ENCODE peak calls at places on chromosomes 4 and X, in five cellular contexts. One of them, this sample, is unnamed.

GRCh38 chr4:6441202-6441582 is 31.2 kb downstream of the PPP2R2C start:
- DNase-seq in upper lobe of right lung: peak; percentile 36
- DNase-seq in cardiac muscle cell: no peak
- DNase-seq in HepG2: no peak
- DNase-seq in HCT116: no peak
- DNase-seq in this sample: no peak

GRCh38 chrX:153477458-153477857 is 7.1 kb upstream of the HAUS7 start:
- DNase-seq in HepG2: no peak
- DNase-seq in upper lobe of right lung: no peak
- DNase-seq in HCT116: no peak
- DNase-seq in cardiac muscle cell: no peak
- DNase-seq in this sample: no peak

GRCh38 chr4:76882630-76883029 is 15.3 kb downstream of the SOWAHB start:
- DNase-seq in cardiac muscle cell: no peak
- DNase-seq in upper lobe of right lung: no peak
- DNase-seq in HepG2: no peak
- DNase-seq in HCT116: no peak
- DNase-seq in this sample: no peak

GRCh38 chr4:169282429-169283113 is 11.8 kb upstream of the SH3RF1 start:
- DNase-seq in HepG2: no peak
- DNase-seq in HCT116: no peak
- DNase-seq in upper lobe of right lung: no peak
- DNase-seq in cardiac muscle cell: no peak
- DNase-seq in this sample: no peak

GRCh38 chr4:4502694-4503311 is 39.0 kb downstream of the STX18 start:
- DNase-seq in upper lobe of right lung: no peak
- DNase-seq in cardiac muscle cell: peak; percentile 66
- DNase-seq in HCT116: no peak
- DNase-seq in HepG2: no peak
- DNase-seq in this sample: no peak

GRCh38 chr4:7864685-7865084 is 75.0 kb downstream of the AFAP1 start:
- DNase-seq in upper lobe of right lung: no peak
- DNase-seq in HepG2: no peak
- DNase-seq in cardiac muscle cell: no peak
- DNase-seq in HCT116: no peak
- DNase-seq in this sample: no peak

GRCh38 chr4:127055349-127055748 is 577.4 kb upstream of the INTU start:
- DNase-seq in cardiac muscle cell: peak; percentile 71
- DNase-seq in upper lobe of right lung: no peak
- DNase-seq in HCT116: no peak
- DNase-seq in HepG2: no peak
- DNase-seq in this sample: no peak

GRCh38 chr4:85932371-85933305 is 427.2 kb downstream of the MAPK10 start:
- DNase-seq in HepG2: no peak
- DNase-seq in upper lobe of right lung: no peak
- DNase-seq in cardiac muscle cell: peak; percentile 37
- DNase-seq in HCT116: no peak
- DNase-seq in this sample: no peak

GRCh38 chr4:58192217-58192616 is 1082.0 kb upstream of the IGFBP7 start:
- DNase-seq in upper lobe of right lung: no peak
- DNase-seq in HepG2: no peak
- DNase-seq in cardiac muscle cell: no peak
- DNase-seq in HCT116: no peak
- DNase-seq in this sample: no peak

GRCh38 chr4:89434364-89434988 is 126.9 kb upstream of the GPRIN3 start:
- DNase-seq in upper lobe of right lung: no peak
- DNase-seq in HCT116: peak; percentile 18
- DNase-seq in cardiac muscle cell: peak; percentile 65
- DNase-seq in HepG2: no peak
- DNase-seq in this sample: peak; percentile 34

GRCh38 chrX:151402719-151403390 is 5.8 kb downstream of the VMA21 start:
- DNase-seq in HCT116: no peak
- DNase-seq in cardiac muscle cell: no peak
- DNase-seq in upper lobe of right lung: peak; percentile 60
- DNase-seq in HepG2: no peak
- DNase-seq in this sample: no peak

GRCh38 chr4:109425405-109425804 is 8.2 kb upstream of the SEC24B start:
- DNase-seq in cardiac muscle cell: no peak
- DNase-seq in HepG2: no peak
- DNase-seq in upper lobe of right lung: no peak
- DNase-seq in HCT116: no peak
- DNase-seq in this sample: no peak

GRCh38 chr4:109418588-109418987 is 15.0 kb upstream of the SEC24B start:
- DNase-seq in upper lobe of right lung: no peak
- DNase-seq in cardiac muscle cell: no peak
- DNase-seq in HepG2: no peak
- DNase-seq in HCT116: no peak
- DNase-seq in this sample: no peak

GRCh38 chr4:109429545-109429944 is 4.1 kb upstream of the SEC24B start:
- DNase-seq in HCT116: no peak
- DNase-seq in HepG2: no peak
- DNase-seq in cardiac muscle cell: peak; percentile 57
- DNase-seq in upper lobe of right lung: no peak
- DNase-seq in this sample: no peak

GRCh38 chr4:109419679-109420078 is 13.9 kb upstream of the SEC24B start:
- DNase-seq in upper lobe of right lung: no peak
- DNase-seq in cardiac muscle cell: peak; percentile 75
- DNase-seq in HepG2: no peak
- DNase-seq in HCT116: no peak
- DNase-seq in this sample: no peak

DNA sequence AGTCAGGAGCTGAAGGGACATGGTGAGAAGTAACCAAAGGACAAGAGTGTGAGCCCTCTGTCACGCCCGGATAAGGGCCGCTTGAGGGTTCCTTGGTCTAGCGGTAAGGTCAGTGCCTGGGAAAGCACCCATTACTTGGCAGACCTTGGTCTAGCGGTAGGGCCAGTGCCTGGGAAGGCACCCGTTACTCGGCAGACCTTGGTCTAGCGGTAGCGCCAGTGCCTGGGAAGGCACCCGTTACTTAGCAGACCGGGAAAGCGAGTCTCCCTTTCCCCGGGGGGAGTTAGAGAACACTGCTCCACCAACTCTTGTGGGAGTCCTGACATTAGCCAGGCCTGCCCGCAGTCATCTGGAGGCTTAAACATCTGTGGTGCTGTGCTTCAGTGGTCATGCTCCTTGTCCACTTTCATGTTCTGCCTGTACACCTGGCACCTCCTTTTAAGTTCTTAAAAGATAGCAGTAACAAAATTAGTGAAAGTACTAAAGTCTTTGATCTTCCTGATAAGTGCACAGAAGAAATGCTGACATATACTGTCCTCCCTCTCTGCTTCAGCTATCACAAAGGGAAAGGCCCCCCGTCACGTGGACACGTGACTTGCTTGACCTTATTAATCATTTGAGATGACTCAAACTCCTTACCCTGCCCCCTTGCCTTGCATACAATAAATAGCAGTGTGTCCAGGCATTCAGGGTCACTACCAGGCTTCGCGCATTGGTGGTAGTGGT is 9.4 kb upstream of the SEC24B start:
- DNase-seq in HCT116: no peak
- DNase-seq in cardiac muscle cell: no peak
- DNase-seq in HepG2: no peak
- DNase-seq in upper lobe of right lung: no peak
- DNase-seq in this sample: no peak
- H3K27ac ChIP-seq in HCT116: no peak overlapping the region
- H3K27ac ChIP-seq in cardiac muscle cell: no peak overlapping the region
- H3K27ac ChIP-seq in HepG2: no peak overlapping the region
- H3K27ac ChIP-seq in upper lobe of right lung: no peak overlapping the region
- H3K27ac ChIP-seq in this sample: no peak overlapping the region

GRCh38 chr4:186687263-186687662 is 36.4 kb downstream of the FAT1 start:
- DNase-seq in HepG2: no peak
- DNase-seq in cardiac muscle cell: no peak
- DNase-seq in upper lobe of right lung: no peak
- DNase-seq in HCT116: no peak
- DNase-seq in this sample: no peak
- H3K36me3 ChIP-seq in HepG2: peaks cover 3% of the 10 kb centered on the region
- H3K36me3 ChIP-seq in cardiac muscle cell: no peaks in the 10 kb centered on the region
- H3K36me3 ChIP-seq in upper lobe of right lung: no peaks in the 10 kb centered on the region
- H3K36me3 ChIP-seq in HCT116: peaks cover 10% of the 10 kb centered on the region
- H3K36me3 ChIP-seq in this sample: no peaks in the 10 kb centered on the region

GRCh38 chrX:148695362-148695761 is 194.9 kb downstream of the AFF2 start:
- DNase-seq in cardiac muscle cell: no peak
- DNase-seq in HCT116: no peak
- DNase-seq in HepG2: no peak
- DNase-seq in upper lobe of right lung: no peak
- DNase-seq in this sample: no peak

GRCh38 chrX:148698221-148698620 is 197.8 kb downstream of the AFF2 start:
- DNase-seq in HepG2: no peak
- DNase-seq in cardiac muscle cell: no peak
- DNase-seq in HCT116: no peak
- DNase-seq in upper lobe of right lung: no peak
- DNase-seq in this sample: no peak

GRCh38 chrX:148700021-148700420 is 199.6 kb downstream of the AFF2 start:
- DNase-seq in cardiac muscle cell: no peak
- DNase-seq in HCT116: no peak
- DNase-seq in upper lobe of right lung: no peak
- DNase-seq in HepG2: no peak
- DNase-seq in this sample: no peak
- H3K27ac ChIP-seq in cardiac muscle cell: no peak overlapping the region
- H3K27ac ChIP-seq in HCT116: no peak overlapping the region
- H3K27ac ChIP-seq in upper lobe of right lung: no peak overlapping the region
- H3K27ac ChIP-seq in HepG2: no peak overlapping the region
- H3K27ac ChIP-seq in this sample: no peak overlapping the region

GRCh38 chr4:87118421-87118820 is 102.0 kb downstream of the KLHL8 start:
- DNase-seq in HCT116: no peak
- DNase-seq in cardiac muscle cell: no peak
- DNase-seq in HepG2: no peak
- DNase-seq in upper lobe of right lung: no peak
- DNase-seq in this sample: no peak

GRCh38 chr4:87118826-87119225 is 101.6 kb downstream of the KLHL8 start:
- DNase-seq in upper lobe of right lung: no peak
- DNase-seq in cardiac muscle cell: peak; percentile 37
- DNase-seq in HepG2: no peak
- DNase-seq in HCT116: no peak
- DNase-seq in this sample: no peak

GRCh38 chr4:87116230-87116629 is 104.2 kb downstream of the KLHL8 start:
- DNase-seq in cardiac muscle cell: no peak
- DNase-seq in HepG2: no peak
- DNase-seq in HCT116: no peak
- DNase-seq in upper lobe of right lung: no peak
- DNase-seq in this sample: no peak

GRCh38 chr4:87117730-87118075 is 102.7 kb downstream of the KLHL8 start:
- DNase-seq in upper lobe of right lung: no peak
- DNase-seq in cardiac muscle cell: no peak
- DNase-seq in HCT116: no peak
- DNase-seq in HepG2: no peak
- DNase-seq in this sample: no peak

DNA sequence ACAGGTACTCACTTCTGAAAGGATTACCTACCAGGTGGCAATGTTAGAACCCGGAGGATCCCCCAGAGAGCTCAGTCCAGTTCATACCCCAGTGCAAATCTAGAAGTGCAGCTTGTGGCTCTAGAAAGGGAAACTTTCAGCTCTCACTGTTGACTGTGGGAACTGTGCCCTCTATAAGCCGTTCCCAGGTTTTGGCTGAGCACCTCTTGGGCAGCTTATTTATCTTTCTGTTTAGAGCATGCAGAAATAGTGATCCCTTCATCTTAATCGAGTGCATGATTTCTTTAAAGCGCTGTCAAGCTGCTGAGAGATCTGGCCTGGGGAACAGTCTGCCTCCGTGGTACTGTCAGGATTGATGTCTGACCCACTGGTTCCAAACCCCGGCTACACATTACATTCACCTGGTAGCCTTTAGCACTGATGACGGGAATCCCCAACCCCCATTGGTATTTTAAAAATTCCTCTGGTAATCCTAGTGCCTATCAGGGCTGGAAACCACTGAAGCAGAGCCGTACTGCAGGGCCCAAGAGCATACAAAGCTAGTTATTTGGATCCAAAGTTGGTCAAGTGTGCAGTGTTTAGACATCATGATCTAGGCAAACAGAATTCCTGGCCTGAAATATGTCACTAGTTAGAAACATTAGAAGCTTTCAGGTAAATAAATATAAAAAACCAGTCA is 103.2 kb downstream of the KLHL8 start:
- DNase-seq in upper lobe of right lung: no peak
- DNase-seq in HepG2: peak; percentile 48
- DNase-seq in cardiac muscle cell: no peak
- DNase-seq in HCT116: no peak
- DNase-seq in this sample: no peak
- H3K36me3 ChIP-seq in upper lobe of right lung: peaks cover 70% of the 10 kb centered on the region
- H3K36me3 ChIP-seq in HepG2: peaks cover 20% of the 10 kb centered on the region
- H3K36me3 ChIP-seq in cardiac muscle cell: peaks cover 10% of the 10 kb centered on the region
- H3K36me3 ChIP-seq in HCT116: peaks cover 5% of the 10 kb centered on the region
- H3K36me3 ChIP-seq in this sample: no peaks in the 10 kb centered on the region

DNA sequence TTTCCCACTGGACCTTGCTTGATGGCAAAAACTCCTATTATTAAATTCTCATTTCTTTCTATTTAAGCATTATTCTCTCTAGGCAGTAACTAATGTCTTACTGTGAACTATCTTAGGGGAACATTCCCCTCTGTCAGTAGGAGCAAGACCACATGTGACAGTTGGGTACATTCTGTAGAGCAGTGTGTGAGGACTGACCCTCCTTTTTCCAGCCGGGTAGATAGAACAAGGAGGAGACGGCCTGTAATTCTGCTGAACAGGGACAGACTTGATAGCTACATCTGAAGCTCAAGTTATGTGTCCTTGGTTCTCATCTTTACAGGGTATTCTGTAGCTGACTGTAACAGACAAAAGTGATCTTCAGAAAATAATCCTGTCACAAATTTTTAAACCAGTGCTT is 43.3 kb downstream of the FNIP2 start:
- DNase-seq in upper lobe of right lung: no peak
- DNase-seq in HepG2: no peak
- DNase-seq in HCT116: no peak
- DNase-seq in cardiac muscle cell: no peak
- DNase-seq in this sample: no peak
- H3K27ac ChIP-seq in upper lobe of right lung: peak overlapping the region; percentile 58
- H3K27ac ChIP-seq in HepG2: peak overlapping the region; percentile 74
- H3K27ac ChIP-seq in HCT116: no peak overlapping the region
- H3K27ac ChIP-seq in cardiac muscle cell: peak overlapping the region; percentile 99
- H3K27ac ChIP-seq in this sample: peak overlapping the region; percentile 89

GRCh38 chr4:105436414-105436813 is 37.4 kb downstream of the PPA2 start:
- DNase-seq in cardiac muscle cell: no peak
- DNase-seq in HCT116: no peak
- DNase-seq in upper lobe of right lung: no peak
- DNase-seq in HepG2: no peak
- DNase-seq in this sample: no peak
- H3K36me3 ChIP-seq in cardiac muscle cell: peaks cover 19% of the 10 kb centered on the region
- H3K36me3 ChIP-seq in HCT116: peaks cover 5% of the 10 kb centered on the region
- H3K36me3 ChIP-seq in upper lobe of right lung: peaks cover 60% of the 10 kb centered on the region
- H3K36me3 ChIP-seq in HepG2: peaks cover 4% of the 10 kb centered on the region
- H3K36me3 ChIP-seq in this sample: no peaks in the 10 kb centered on the region

GRCh38 chrX:72003811-72004750 is 93.4 kb downstream of the NHSL2 start:
- DNase-seq in HCT116: peak; percentile 40
- DNase-seq in cardiac muscle cell: peak; percentile 52
- DNase-seq in HepG2: no peak
- DNase-seq in upper lobe of right lung: no peak
- DNase-seq in this sample: peak; percentile 46
- H3K27ac ChIP-seq in HCT116: no peak overlapping the region
- H3K27ac ChIP-seq in cardiac muscle cell: peak overlapping the region; percentile 21
- H3K27ac ChIP-seq in HepG2: no peak overlapping the region
- H3K27ac ChIP-seq in upper lobe of right lung: no peak overlapping the region
- H3K27ac ChIP-seq in this sample: peak overlapping the region; percentile 57

GRCh38 chr4:761086-761485 is 55.5 kb downstream of the PCGF3 start:
- DNase-seq in HepG2: no peak
- DNase-seq in upper lobe of right lung: no peak
- DNase-seq in HCT116: no peak
- DNase-seq in cardiac muscle cell: no peak
- DNase-seq in this sample: no peak
- H3K36me3 ChIP-seq in HepG2: peaks cover 15% of the 10 kb centered on the region
- H3K36me3 ChIP-seq in upper lobe of right lung: peaks cover 48% of the 10 kb centered on the region
- H3K36me3 ChIP-seq in HCT116: peaks cover 16% of the 10 kb centered on the region
- H3K36me3 ChIP-seq in cardiac muscle cell: peaks cover 7% of the 10 kb centered on the region
- H3K36me3 ChIP-seq in this sample: no peaks in the 10 kb centered on the region